ENCODE peak calls at places on chromosomes 5 and 9, in six cellular contexts. One of them, this sample, is unnamed. For H3K27me3, the result is how much of the 10 kb centered on the place peaks cover.

GRCh38 chr9:134606951-134607733 is 34.5 kb upstream of the COL5A1 start:
- DNase-seq in adrenal gland: peak
- DNase-seq in AG04450: no peak
- DNase-seq in astrocyte: peak
- DNase-seq in pancreas: peak
- DNase-seq in CD4-positive, CD25-positive, alpha-beta regulatory T cell: no peak
- DNase-seq in this sample: no peak

GRCh38 chr5:94793816-94794198 is 175.3 kb downstream of the SLF1 start:
- DNase-seq in adrenal gland: no peak
- DNase-seq in AG04450: no peak
- DNase-seq in astrocyte: peak
- DNase-seq in pancreas: no peak
- DNase-seq in CD4-positive, CD25-positive, alpha-beta regulatory T cell: no peak
- DNase-seq in this sample: peak

GRCh38 chr9:70668751-70669150 is 254.3 kb upstream of the KLF9 start:
- DNase-seq in adrenal gland: peak
- DNase-seq in AG04450: no peak
- DNase-seq in astrocyte: peak
- DNase-seq in pancreas: no peak
- DNase-seq in CD4-positive, CD25-positive, alpha-beta regulatory T cell: no peak
- DNase-seq in this sample: no peak

GRCh38 chr5:158378931-158379330 is 520.0 kb upstream of the CLINT1 start:
- DNase-seq in adrenal gland: no peak
- DNase-seq in AG04450: no peak
- DNase-seq in astrocyte: no peak
- DNase-seq in pancreas: no peak
- DNase-seq in CD4-positive, CD25-positive, alpha-beta regulatory T cell: no peak
- DNase-seq in this sample: no peak

GRCh38 chr5:56950626-56951130 is 1.2 kb downstream of the MIER3 start:
- DNase-seq in adrenal gland: peak
- DNase-seq in AG04450: peak
- DNase-seq in astrocyte: peak
- DNase-seq in pancreas: peak
- DNase-seq in CD4-positive, CD25-positive, alpha-beta regulatory T cell: peak
- DNase-seq in this sample: peak

GRCh38 chr5:155727512-155728145 is 599.3 kb upstream of the SGCD start:
- DNase-seq in adrenal gland: no peak
- DNase-seq in AG04450: no peak
- DNase-seq in astrocyte: no peak
- DNase-seq in pancreas: no peak
- DNase-seq in CD4-positive, CD25-positive, alpha-beta regulatory T cell: no peak
- DNase-seq in this sample: no peak

GRCh38 chr9:126419475-126419874 is 92.8 kb downstream of the MVB12B start:
- DNase-seq in adrenal gland: peak
- DNase-seq in AG04450: no peak
- DNase-seq in astrocyte: peak
- DNase-seq in pancreas: no peak
- DNase-seq in CD4-positive, CD25-positive, alpha-beta regulatory T cell: no peak
- DNase-seq in this sample: no peak

GRCh38 chr9:5799314-5799713 is 33.6 kb downstream of the ERMP1 start:
- DNase-seq in adrenal gland: peak
- DNase-seq in AG04450: peak
- DNase-seq in astrocyte: peak
- DNase-seq in pancreas: no peak
- DNase-seq in CD4-positive, CD25-positive, alpha-beta regulatory T cell: no peak
- DNase-seq in this sample: no peak

GRCh38 chr5:103410174-103410573 is 151.6 kb downstream of the MACIR start:
- DNase-seq in adrenal gland: no peak
- DNase-seq in AG04450: no peak
- DNase-seq in astrocyte: no peak
- DNase-seq in pancreas: no peak
- DNase-seq in CD4-positive, CD25-positive, alpha-beta regulatory T cell: no peak
- DNase-seq in this sample: no peak

GRCh38 chr5:129098488-129099183 is 4.1 kb downstream of the ISOC1 start:
- DNase-seq in adrenal gland: no peak
- DNase-seq in AG04450: no peak
- DNase-seq in astrocyte: no peak
- DNase-seq in pancreas: no peak
- DNase-seq in CD4-positive, CD25-positive, alpha-beta regulatory T cell: no peak
- DNase-seq in this sample: peak

GRCh38 chr5:172082180-172082579 is 75.7 kb upstream of the FBXW11 start:
- DNase-seq in adrenal gland: peak
- DNase-seq in AG04450: no peak
- DNase-seq in astrocyte: no peak
- DNase-seq in pancreas: no peak
- DNase-seq in CD4-positive, CD25-positive, alpha-beta regulatory T cell: no peak
- DNase-seq in this sample: no peak

GRCh38 chr5:54658014-54658413 is 140.5 kb downstream of the SNX18 start:
- DNase-seq in adrenal gland: no peak
- DNase-seq in AG04450: peak
- DNase-seq in astrocyte: no peak
- DNase-seq in pancreas: no peak
- DNase-seq in CD4-positive, CD25-positive, alpha-beta regulatory T cell: no peak
- DNase-seq in this sample: no peak

GRCh38 chr9:69214939-69215338 is 40.9 kb downstream of the TJP2 start:
- DNase-seq in adrenal gland: no peak
- DNase-seq in AG04450: no peak
- DNase-seq in astrocyte: no peak
- DNase-seq in pancreas: no peak
- DNase-seq in CD4-positive, CD25-positive, alpha-beta regulatory T cell: no peak
- DNase-seq in this sample: no peak

GRCh38 chr9:69213647-69214046 is 39.6 kb downstream of the TJP2 start:
- DNase-seq in adrenal gland: no peak
- DNase-seq in AG04450: no peak
- DNase-seq in astrocyte: no peak
- DNase-seq in pancreas: no peak
- DNase-seq in CD4-positive, CD25-positive, alpha-beta regulatory T cell: no peak
- DNase-seq in this sample: no peak

GRCh38 chr9:69211424-69212036 is 37.5 kb downstream of the TJP2 start:
- DNase-seq in adrenal gland: no peak
- DNase-seq in AG04450: no peak
- DNase-seq in astrocyte: no peak
- DNase-seq in pancreas: no peak
- DNase-seq in CD4-positive, CD25-positive, alpha-beta regulatory T cell: no peak
- DNase-seq in this sample: no peak

GRCh38 chr9:69218166-69218565 is 44.1 kb downstream of the TJP2 start:
- DNase-seq in adrenal gland: no peak
- DNase-seq in AG04450: no peak
- DNase-seq in astrocyte: no peak
- DNase-seq in pancreas: no peak
- DNase-seq in CD4-positive, CD25-positive, alpha-beta regulatory T cell: no peak
- DNase-seq in this sample: no peak

DNA sequence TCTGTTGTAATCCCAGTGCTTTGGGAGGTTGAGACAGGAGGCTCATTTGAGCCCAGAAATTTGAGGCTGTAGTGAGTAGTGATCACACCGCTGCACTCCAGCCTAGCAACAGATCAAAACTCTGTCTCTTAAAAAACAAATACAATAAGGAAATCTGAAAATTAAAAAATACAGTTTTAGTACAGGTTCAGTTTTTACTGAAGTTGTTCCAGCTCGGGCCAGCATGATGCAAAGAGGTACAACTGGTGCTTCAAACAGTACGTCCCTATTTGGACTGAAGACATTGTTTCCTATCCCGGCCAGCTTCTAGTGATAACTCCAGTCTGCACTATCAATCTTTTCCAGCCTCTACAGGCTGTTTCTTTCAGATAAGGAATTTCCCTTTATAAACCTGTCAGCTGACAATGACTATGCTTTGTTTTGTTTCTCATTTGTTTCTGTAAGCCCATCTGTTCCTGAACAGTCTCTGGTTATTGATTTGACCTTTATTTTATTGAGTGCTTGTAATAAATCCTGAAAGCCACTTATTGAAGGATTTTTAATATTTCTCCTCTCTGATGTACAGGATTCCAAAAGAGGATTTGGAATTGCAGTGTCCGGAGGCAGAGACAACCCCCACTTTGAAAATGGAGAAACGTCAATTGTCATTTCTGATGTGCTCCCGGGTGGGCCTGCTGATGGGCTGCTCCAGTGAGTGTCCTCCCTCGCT is 41.9 kb downstream of the TJP2 start:
- DNase-seq in adrenal gland: peak
- DNase-seq in AG04450: no peak
- DNase-seq in astrocyte: peak
- DNase-seq in pancreas: no peak
- DNase-seq in CD4-positive, CD25-positive, alpha-beta regulatory T cell: no peak
- DNase-seq in this sample: peak
- H3K27ac ChIP-seq in adrenal gland: peak
- H3K27ac ChIP-seq in AG04450: no peak
- H3K27ac ChIP-seq in astrocyte: no peak
- H3K27ac ChIP-seq in pancreas: no peak
- H3K27ac ChIP-seq in CD4-positive, CD25-positive, alpha-beta regulatory T cell: no peak
- H3K27ac ChIP-seq in this sample: peak

GRCh38 chr5:173232499-173233346 is 2.3 kb downstream of the NKX2-5 start:
- DNase-seq in adrenal gland: no peak
- DNase-seq in AG04450: no peak
- DNase-seq in astrocyte: no peak
- DNase-seq in pancreas: no peak
- DNase-seq in CD4-positive, CD25-positive, alpha-beta regulatory T cell: no peak
- DNase-seq in this sample: peak
- H3K27me3 ChIP-seq in adrenal gland: half or more
- H3K27me3 ChIP-seq in AG04450: half or more
- H3K27me3 ChIP-seq in astrocyte: half or more
- H3K27me3 ChIP-seq in pancreas: under half
- H3K27me3 ChIP-seq in CD4-positive, CD25-positive, alpha-beta regulatory T cell: under half
- H3K27me3 ChIP-seq in this sample: under half

GRCh38 chr5:68747077-68747420 is 346.8 kb upstream of the SLC30A5 start:
- DNase-seq in adrenal gland: no peak
- DNase-seq in AG04450: no peak
- DNase-seq in astrocyte: no peak
- DNase-seq in pancreas: no peak
- DNase-seq in CD4-positive, CD25-positive, alpha-beta regulatory T cell: no peak
- DNase-seq in this sample: no peak
- H3K27ac ChIP-seq in adrenal gland: no peak
- H3K27ac ChIP-seq in AG04450: no peak
- H3K27ac ChIP-seq in astrocyte: no peak
- H3K27ac ChIP-seq in pancreas: no peak
- H3K27ac ChIP-seq in CD4-positive, CD25-positive, alpha-beta regulatory T cell: no peak
- H3K27ac ChIP-seq in this sample: no peak

GRCh38 chr5:43010956-43011355 is 29.2 kb downstream of the ANXA2R start:
- DNase-seq in adrenal gland: no peak
- DNase-seq in AG04450: no peak
- DNase-seq in astrocyte: no peak
- DNase-seq in pancreas: no peak
- DNase-seq in CD4-positive, CD25-positive, alpha-beta regulatory T cell: no peak
- DNase-seq in this sample: no peak
- H3K27me3 ChIP-seq in adrenal gland: under half
- H3K27me3 ChIP-seq in AG04450: under half
- H3K27me3 ChIP-seq in astrocyte: under half
- H3K27me3 ChIP-seq in pancreas: under half
- H3K27me3 ChIP-seq in CD4-positive, CD25-positive, alpha-beta regulatory T cell: under half
- H3K27me3 ChIP-seq in this sample: half or more

GRCh38 chr9:35688558-35689350 is 971 bp downstream of the TPM2 start:
- DNase-seq in adrenal gland: no peak
- DNase-seq in AG04450: no peak
- DNase-seq in astrocyte: peak
- DNase-seq in pancreas: no peak
- DNase-seq in CD4-positive, CD25-positive, alpha-beta regulatory T cell: no peak
- DNase-seq in this sample: no peak

GRCh38 chr9:35689351-35689600 is 449 bp downstream of the TPM2 start:
- DNase-seq in adrenal gland: no peak
- DNase-seq in AG04450: no peak
- DNase-seq in astrocyte: no peak
- DNase-seq in pancreas: no peak
- DNase-seq in CD4-positive, CD25-positive, alpha-beta regulatory T cell: no peak
- DNase-seq in this sample: no peak

GRCh38 chr9:35686222-35687203 is 3.2 kb downstream of the TPM2 start:
- DNase-seq in adrenal gland: no peak
- DNase-seq in AG04450: no peak
- DNase-seq in astrocyte: peak
- DNase-seq in pancreas: peak
- DNase-seq in CD4-positive, CD25-positive, alpha-beta regulatory T cell: no peak
- DNase-seq in this sample: peak

GRCh38 chr9:35687306-35687705 is 2.4 kb downstream of the TPM2 start:
- DNase-seq in adrenal gland: no peak
- DNase-seq in AG04450: no peak
- DNase-seq in astrocyte: no peak
- DNase-seq in pancreas: peak
- DNase-seq in CD4-positive, CD25-positive, alpha-beta regulatory T cell: no peak
- DNase-seq in this sample: no peak

DNA sequence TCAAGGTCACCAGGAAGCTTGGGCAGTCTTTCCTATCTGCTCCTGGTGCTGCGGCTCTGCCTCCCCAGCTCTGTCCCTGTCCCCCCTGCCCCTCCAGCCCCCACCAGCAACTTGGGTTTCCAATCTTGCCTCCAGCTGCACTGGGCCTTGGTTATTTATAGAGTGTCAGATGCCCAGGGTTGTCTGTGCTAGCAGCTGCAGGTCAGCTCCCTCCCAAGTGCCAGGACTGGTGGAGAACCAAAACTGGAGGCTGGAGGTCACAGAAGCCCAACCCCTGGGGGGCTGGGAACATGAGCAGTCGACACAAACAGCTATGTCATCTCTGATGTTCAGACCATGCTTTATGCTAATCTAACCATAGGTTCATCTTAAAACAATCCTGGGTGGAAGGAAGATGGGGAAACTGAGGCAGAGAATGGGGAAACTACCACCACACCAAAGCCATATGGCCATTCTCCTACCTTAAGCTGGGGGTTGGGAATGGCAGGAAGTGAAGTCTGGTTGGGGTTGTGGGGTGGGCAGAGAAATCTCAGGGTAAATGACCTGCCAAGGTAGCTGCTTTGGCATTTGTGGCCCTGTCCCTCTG is 1.7 kb downstream of the TPM2 start:
- DNase-seq in adrenal gland: peak
- DNase-seq in AG04450: no peak
- DNase-seq in astrocyte: no peak
- DNase-seq in pancreas: peak
- DNase-seq in CD4-positive, CD25-positive, alpha-beta regulatory T cell: no peak
- DNase-seq in this sample: peak
- H3K27ac ChIP-seq in adrenal gland: peak
- H3K27ac ChIP-seq in AG04450: peak
- H3K27ac ChIP-seq in astrocyte: peak
- H3K27ac ChIP-seq in pancreas: no peak
- H3K27ac ChIP-seq in CD4-positive, CD25-positive, alpha-beta regulatory T cell: no peak
- H3K27ac ChIP-seq in this sample: peak

DNA sequence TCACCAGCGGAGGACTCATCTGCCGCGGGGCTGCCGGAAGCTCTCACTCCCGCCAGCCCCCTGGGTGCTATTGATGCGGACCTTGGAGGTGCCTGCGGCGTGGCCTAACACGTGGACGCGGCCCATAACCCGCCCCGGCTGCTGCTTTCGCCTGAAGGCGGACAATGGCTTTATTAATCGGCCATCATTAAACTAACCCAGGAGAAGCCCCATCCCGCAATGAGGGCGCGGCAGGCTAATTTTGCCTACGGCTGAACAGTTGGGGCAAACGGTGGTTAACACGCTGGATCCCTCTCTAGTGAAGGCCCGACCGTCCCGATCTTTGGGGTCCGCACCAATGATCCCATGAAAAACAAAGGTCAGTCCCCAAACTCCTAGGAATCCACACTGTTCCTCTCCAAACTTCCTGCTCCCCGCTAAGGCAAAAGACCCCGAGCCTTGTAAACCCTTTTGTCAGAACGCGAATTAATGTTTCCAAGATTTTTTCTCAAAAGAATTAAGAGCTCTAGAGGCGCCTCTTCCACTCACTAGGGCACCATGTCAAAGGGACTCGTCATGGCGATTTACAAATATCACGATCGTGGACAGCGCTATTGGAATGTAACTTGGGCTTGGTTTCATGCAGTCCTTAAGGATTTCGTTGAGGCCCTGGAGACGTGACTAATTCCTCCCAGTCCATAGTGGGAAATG is 193.2 kb downstream of the MEF2C start:
- DNase-seq in adrenal gland: no peak
- DNase-seq in AG04450: no peak
- DNase-seq in astrocyte: peak
- DNase-seq in pancreas: no peak
- DNase-seq in CD4-positive, CD25-positive, alpha-beta regulatory T cell: no peak
- DNase-seq in this sample: no peak
- H3K27me3 ChIP-seq in adrenal gland: half or more
- H3K27me3 ChIP-seq in AG04450: half or more
- H3K27me3 ChIP-seq in astrocyte: half or more
- H3K27me3 ChIP-seq in pancreas: under half
- H3K27me3 ChIP-seq in CD4-positive, CD25-positive, alpha-beta regulatory T cell: half or more
- H3K27me3 ChIP-seq in this sample: half or more

This sample was measured in cardiac muscle cell.